ENCODE peak calls at places on chromosome 1, in six cellular contexts. J, W, X, F, H and R are unnamed samples.

GRCh38 chr1:181134543-181135461 is 46.3 kb downstream of the IER5 start:
- DNase-seq in J (no peak), W (no peak), X (peak; percentile 91), F (no peak), H (no peak), R (no peak)

GRCh38 chr1:167935252-167936067 is 1.0 kb upstream of the DCAF6 start:
- DNase-seq in J (no peak), W (peak; percentile 57), X (no peak), F (peak; percentile 63), H (peak; percentile 50), R (no peak)

GRCh38 chr1:161791889-161792655 is 26.0 kb downstream of the ATF6 start:
- DNase-seq in J (no peak), W (no peak), X (no peak), F (no peak), H (no peak), R (no peak)

GRCh38 chr1:68111804-68112436 is 61.5 kb upstream of the DIRAS3 start:
- DNase-seq in J (no peak), W (peak; percentile 42), X (no peak), F (no peak), H (peak; percentile 42), R (no peak)

GRCh38 chr1:241749924-241750695 is 97.9 kb upstream of the EXO1 start:
- DNase-seq in J (no peak), W (no peak), X (no peak), F (no peak), H (no peak), R (no peak)

GRCh38 chr1:12052008-12052573 is 11.0 kb upstream of the TNFRSF8 start:
- DNase-seq in J (peak; percentile 70), W (no peak), X (peak; percentile 96), F (no peak), H (peak; percentile 92), R (peak; percentile 65)

GRCh38 chr1:180632326-180633088 is 685 bp downstream of the XPR1 start:
- DNase-seq in J (peak; percentile 49), W (peak; percentile 86), X (no peak), F (peak; percentile 32), H (peak; percentile 78), R (peak; percentile 53)

GRCh38 chr1:91314643-91315042 is 90.0 kb downstream of the HFM1 start:
- DNase-seq in J (no peak), W (no peak), X (no peak), F (no peak), H (no peak), R (no peak)

GRCh38 chr1:1371741-1372711 is 3.0 kb downstream of the AURKAIP1 start:
- DNase-seq in J (peak; percentile 95), W (peak; percentile 99), X (no peak), F (peak; percentile 47), H (peak; percentile 87), R (peak; percentile 97)

GRCh38 chr1:9181990-9182783 is 52.4 kb upstream of the H6PD start:
- DNase-seq in J (peak; percentile 61), W (peak; percentile 73), X (no peak), F (peak; percentile 53), H (no peak), R (peak; percentile 59)

GRCh38 chr1:20511518-20512428 is 3.8 kb upstream of the MUL1 start:
- DNase-seq in J (no peak), W (no peak), X (no peak), F (no peak), H (no peak), R (no peak)

GRCh38 chr1:72954943-72955342 is 672.6 kb upstream of the NEGR1 start:
- DNase-seq in J (no peak), W (no peak), X (no peak), F (no peak), H (no peak), R (no peak)

GRCh38 chr1:4108741-4109625 is 208.9 kb upstream of the C1orf174 start:
- DNase-seq in J (no peak), W (no peak), X (no peak), F (no peak), H (no peak), R (no peak)

GRCh38 chr1:10947691-10948462 is 64.6 kb upstream of the TARDBP start:
- DNase-seq in J (no peak), W (no peak), X (no peak), F (no peak), H (no peak), R (no peak)

GRCh38 chr1:23616292-23616822 is 57.1 kb upstream of the ID3 start:
- DNase-seq in J (no peak), W (no peak), X (no peak), F (no peak), H (peak; percentile 74), R (no peak)

GRCh38 chr1:8161546-8162110 is 135.5 kb upstream of the ERRFI1 start:
- DNase-seq in J (no peak), W (no peak), X (no peak), F (no peak), H (no peak), R (no peak)

GRCh38 chr1:230083746-230084407 is 16.8 kb downstream of the GALNT2 start:
- DNase-seq in J (no peak), W (no peak), X (no peak), F (no peak), H (no peak), R (no peak)

GRCh38 chr1:99496067-99496466 is 149.8 kb upstream of the PALMD start:
- DNase-seq in J (no peak), W (no peak), X (no peak), F (no peak), H (no peak), R (no peak)

GRCh38 chr1:99566290-99567021 is 79.5 kb upstream of the PALMD start:
- DNase-seq in J (no peak), W (no peak), X (no peak), F (peak; percentile 97), H (no peak), R (no peak)

GRCh38 chr1:63506782-63507181 is 16.2 kb downstream of the ITGB3BP start:
- DNase-seq in J (no peak), W (no peak), X (no peak), F (no peak), H (no peak), R (no peak)

GRCh38 chr1:63512584-63512983 is 10.4 kb downstream of the ITGB3BP start:
- DNase-seq in J (no peak), W (no peak), X (no peak), F (no peak), H (no peak), R (no peak)

GRCh38 chr1:63509718-63510117 is 13.3 kb downstream of the ITGB3BP start:
- DNase-seq in J (no peak), W (no peak), X (no peak), F (no peak), H (no peak), R (no peak)
- TF ChIP-seq POLR2AphosphoS5 in J (no peak), W (no peak), X (no peak), F (no peak), H (no peak), R (no peak)

GRCh38 chr1:43206721-43207228 is 34.6 kb downstream of the CFAP57 start:
- DNase-seq in J (no peak), W (no peak), X (no peak), F (peak; percentile 91), H (no peak), R (no peak)

GRCh38 chr1:43203859-43204258 is 31.7 kb downstream of the CFAP57 start:
- DNase-seq in J (no peak), W (no peak), X (no peak), F (no peak), H (no peak), R (no peak)

GRCh38 chr1:43205671-43206070 is 33.5 kb downstream of the CFAP57 start:
- DNase-seq in J (no peak), W (no peak), X (no peak), F (no peak), H (no peak), R (no peak)

GRCh38 chr1:43204394-43204793 is 32.3 kb downstream of the CFAP57 start:
- DNase-seq in J (no peak), W (no peak), X (no peak), F (no peak), H (no peak), R (no peak)

DNA sequence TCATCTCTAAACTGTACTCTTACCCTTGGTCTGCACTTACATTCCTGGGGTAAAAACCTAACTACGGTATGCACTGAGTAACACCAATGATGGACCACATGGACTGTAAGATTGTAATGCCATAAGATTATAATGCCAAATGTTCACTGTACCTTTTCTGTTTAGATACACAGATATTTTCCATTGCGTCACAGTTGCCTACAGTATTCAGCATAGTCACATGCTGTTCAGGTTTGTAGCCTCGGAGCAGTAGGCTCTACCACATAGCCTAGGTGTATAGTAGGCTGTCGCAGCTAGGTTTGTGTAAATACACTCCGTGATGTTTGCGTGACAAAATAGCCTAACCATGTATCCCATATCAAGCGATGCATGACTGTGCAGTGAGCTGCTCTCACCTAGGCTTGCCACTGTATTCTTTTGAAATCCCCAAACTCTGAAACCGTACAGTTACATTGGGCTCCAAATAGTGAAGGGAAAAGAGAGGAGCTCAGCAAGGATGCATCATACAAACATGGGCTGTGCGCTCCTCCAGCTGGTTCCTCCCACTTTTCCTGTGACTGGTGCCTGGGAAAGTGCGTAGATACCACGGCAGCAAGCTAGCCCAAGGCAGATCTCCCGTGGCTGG is 35.2 kb downstream of the CFAP57 start:
- DNase-seq in J (no peak), W (no peak), X (no peak), F (no peak), H (no peak), R (no peak)
- TF ChIP-seq POLR2A in J (no peak), W (no peak), X (no peak), F (no peak), H (no peak), R (no peak)

DNA sequence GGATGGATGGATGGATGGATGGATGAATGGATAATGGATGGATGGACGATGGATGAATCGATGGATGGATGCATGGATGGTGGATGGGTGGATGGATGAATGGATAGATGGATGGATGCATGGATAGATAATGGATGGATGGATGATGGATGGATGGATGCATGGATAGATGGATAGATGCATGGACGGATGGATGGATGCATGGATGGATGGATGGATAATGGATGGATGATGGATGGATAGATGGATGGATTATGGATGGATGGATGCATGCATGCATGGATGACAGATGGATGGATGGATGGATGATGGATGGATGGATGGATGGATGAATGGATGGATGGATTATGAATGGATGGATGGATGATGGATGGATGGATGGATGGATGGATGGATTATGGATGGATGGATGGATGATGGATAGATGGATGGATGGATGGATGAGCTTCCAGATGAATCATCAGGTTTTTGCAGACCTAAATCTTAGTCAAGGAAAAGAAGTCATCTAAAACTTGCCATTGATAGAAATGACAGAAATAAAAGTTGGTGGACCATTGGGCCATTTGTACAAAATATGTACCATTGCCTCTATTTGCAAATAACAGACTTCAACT is 175.4 kb upstream of the KLHDC7A start:
- DNase-seq in J (no peak), W (no peak), X (no peak), F (no peak), H (no peak), R (no peak)
- TF ChIP-seq TAF1 in J (no peak), W (no peak), X (no peak), F (no peak), H (no peak), R (no peak)

GRCh38 chr1:225980005-225980404 is 19.1 kb downstream of the SDE2 start:
- DNase-seq in J (no peak), W (no peak), X (no peak), F (no peak), H (no peak), R (no peak)
- TF ChIP-seq POLR2AphosphoS5 in J (no peak), W (no peak), X (no peak), F (no peak), H (no peak), R (no peak)